ENCODE peak calls at places on chromosomes 2 and 18, in five cellular contexts. L is GM12878, C is SK-N-SH, R is K562, H is HepG2. E is an unnamed sample.

GRCh38 chr18:48887905-48888531 is 62.7 kb downstream of the SMAD7 start:
- DNase-seq in R (no peak), C (no peak), H (no peak), L (no peak), E (no peak)

GRCh38 chr18:3340682-3341097 is 78.8 kb downstream of the MYL12B start:
- DNase-seq in L (no peak), R (peak), H (no peak), C (no peak), E (no peak)

GRCh38 chr2:96111257-96111640 is 5.1 kb downstream of the ADRA2B start:
- DNase-seq in R (no peak), L (no peak), H (no peak), C (no peak), E (no peak)

GRCh38 chr18:69401475-69402218 is 959 bp downstream of the DOK6 start:
- DNase-seq in C (peak), L (no peak), R (no peak), H (no peak), E (peak)

GRCh38 chr18:44521673-44522032 is 159.0 kb upstream of the SETBP1 start:
- DNase-seq in L (no peak), C (no peak), H (no peak), R (no peak), E (no peak)

GRCh38 chr18:60060578-60060977 is 160.8 kb downstream of the PMAIP1 start:
- DNase-seq in C (no peak), H (no peak), L (no peak), R (no peak), E (no peak)

GRCh38 chr2:8676191-8676914 is 5.5 kb upstream of the ID2 start:
- DNase-seq in L (no peak), R (no peak), C (peak), H (no peak), E (no peak)

GRCh38 chr18:8519102-8519501 is 90.1 kb upstream of the RAB12 start:
- DNase-seq in R (no peak), H (no peak), L (no peak), C (no peak), E (no peak)

GRCh38 chr18:12652861-12653401 is 5.0 kb downstream of the SPIRE1 start:
- DNase-seq in C (peak), R (peak), H (peak), L (no peak), E (no peak)

GRCh38 chr18:7740815-7741214 is 173.7 kb downstream of the PTPRM start:
- DNase-seq in L (no peak), H (no peak), R (no peak), C (no peak), E (no peak)

GRCh38 chr2:239035361-239035814 is 187.5 kb downstream of the TWIST2 start:
- DNase-seq in H (no peak), C (peak), L (no peak), R (peak), E (peak)

GRCh38 chr2:1655461-1655860 is 88.9 kb downstream of the PXDN start:
- DNase-seq in L (no peak), C (no peak), R (no peak), H (no peak), E (no peak)

GRCh38 chr2:160252278-160252887 is 52.3 kb upstream of the ITGB6 start:
- DNase-seq in H (peak), R (peak), C (peak), L (no peak), E (no peak)

GRCh38 chr2:158394453-158394852 is 62.1 kb downstream of the CCDC148 start:
- DNase-seq in L (no peak), C (no peak), R (no peak), H (no peak), E (no peak)

GRCh38 chr2:226187601-226188000 is 612.0 kb downstream of the IRS1 start:
- DNase-seq in R (no peak), H (no peak), L (no peak), C (no peak), E (no peak)

GRCh38 chr2:223835701-223836532 is 1.5 kb downstream of the AP1S3 start:
- DNase-seq in R (no peak), H (no peak), L (peak), C (no peak), E (no peak)

GRCh38 chr2:106536490-106536889 is 49.3 kb downstream of the CD8B2 start:
- DNase-seq in H (no peak), C (no peak), L (no peak), R (no peak), E (no peak)

GRCh38 chr2:106534471-106534870 is 47.3 kb downstream of the CD8B2 start:
- DNase-seq in L (no peak), C (no peak), R (no peak), H (no peak), E (no peak)

GRCh38 chr2:106537047-106537446 is 49.9 kb downstream of the CD8B2 start:
- DNase-seq in R (no peak), H (no peak), C (no peak), L (peak), E (no peak)

GRCh38 chr2:106531676-106532075 is 44.5 kb downstream of the CD8B2 start:
- DNase-seq in H (peak), R (no peak), C (no peak), L (no peak), E (no peak)
- TF ChIP-seq GABPA in H (no peak), R (no peak), C (no peak), L (no peak), E (no peak)

GRCh38 chr2:28643911-28644334 is 107.7 kb upstream of the PPP1CB start:
- DNase-seq in H (no peak), C (peak), R (no peak), L (no peak), E (no peak)
- H3K9ac ChIP-seq in H (no peak), C (no peak), R (no peak), L (no peak), E (no peak)

GRCh38 chr2:9738062-9738717 is 105.1 kb upstream of the TAF1B start:
- DNase-seq in L (no peak), H (no peak), R (no peak), C (no peak), E (no peak)
- TF ChIP-seq GABPA in L (no peak), H (no peak), R (no peak), C (no peak), E (no peak)

GRCh38 chr2:45732436-45732835 is 81.0 kb downstream of the PRKCE start:
- DNase-seq in R (no peak), C (no peak), L (no peak), H (no peak), E (no peak)
- H3K9ac ChIP-seq in R (no peak), C (no peak), L (no peak), H (no peak), E (no peak)

DNA sequence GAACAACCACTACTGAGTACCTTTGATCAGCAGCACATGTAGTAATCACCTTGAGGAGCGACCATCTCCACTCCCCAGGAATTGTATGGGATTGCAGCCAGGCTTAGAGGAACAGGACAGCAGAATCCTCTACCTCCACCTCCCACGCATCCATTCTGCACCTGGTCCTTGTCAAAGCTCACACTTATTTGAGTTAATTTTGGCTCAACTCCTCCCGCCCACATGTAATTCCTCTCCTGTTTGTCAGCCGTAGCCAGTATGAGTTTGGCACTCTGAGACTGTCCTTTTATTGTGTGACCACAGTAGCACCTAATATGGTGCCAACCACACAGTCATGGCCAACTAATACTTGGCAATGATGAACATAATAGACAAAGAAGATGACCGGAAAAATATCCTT is 68.9 kb downstream of the NABP1 start:
- DNase-seq in C (no peak), H (no peak), R (no peak), L (no peak), E (no peak)
- TF ChIP-seq GABPA in C (no peak), H (no peak), R (no peak), L (no peak), E (no peak)

DNA sequence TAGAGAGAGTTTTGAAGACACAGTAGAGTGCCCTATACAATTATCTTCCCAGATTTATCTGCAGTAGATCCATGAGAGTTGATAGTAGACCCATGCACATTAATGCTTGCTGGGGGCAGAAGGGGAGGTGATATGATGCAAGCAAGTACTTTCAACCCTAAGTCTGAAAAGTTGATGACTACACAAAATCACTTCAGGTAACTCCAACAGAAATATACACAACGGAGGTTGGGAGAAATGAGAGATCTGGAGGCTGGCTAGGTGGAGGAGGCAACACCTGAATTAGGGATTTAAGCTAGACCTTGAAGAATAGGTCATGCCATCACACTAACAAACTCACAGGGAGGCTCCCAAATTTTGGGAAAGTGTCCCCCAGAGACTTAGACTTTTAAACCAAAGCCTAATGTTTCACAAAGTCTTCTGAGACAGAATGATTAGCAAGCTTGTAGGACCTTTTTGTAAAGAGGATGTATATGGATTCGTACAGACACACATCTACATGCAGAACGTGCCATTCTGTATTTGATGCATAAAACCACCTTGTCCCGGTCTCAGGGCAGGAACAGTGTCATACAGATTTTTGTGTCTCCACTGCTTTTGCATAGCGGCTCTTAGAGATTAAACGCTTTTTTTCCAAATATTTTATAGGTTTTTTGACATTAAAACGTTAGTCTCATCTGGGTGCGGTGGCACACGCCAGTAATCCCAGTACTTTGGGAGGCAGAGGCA is 937 bp upstream of the STAMBP start:
- DNase-seq in H (no peak), C (no peak), L (no peak), R (no peak), E (no peak)
- H3K9ac ChIP-seq in H (no peak), C (no peak), L (peak), R (no peak), E (no peak)

GRCh38 chr2:217277646-217278048 is 417.8 kb upstream of the TNP1 start:
- DNase-seq in L (no peak), C (no peak), H (peak), R (no peak), E (no peak)
- TF ChIP-seq GABPA in L (no peak), C (no peak), H (no peak), R (no peak), E (no peak)

GRCh38 chr2:236137066-236137465 is 31.1 kb downstream of the GBX2 start:
- DNase-seq in C (no peak), H (no peak), L (no peak), R (no peak), E (no peak)
- H3K9ac ChIP-seq in C (no peak), H (no peak), L (no peak), R (no peak), E (no peak)

E was measured in H1.